ENCODE peak calls at places on chromosomes 2 and 18, in five cellular contexts. One of them, this sample, is unnamed.
A peak's percentile ranks its signal among the peaks of the same experiment; 100 is the strongest.

GRCh38 chr2:185484601-185485000 is 254.0 kb upstream of the FSIP2 start:
- DNase-seq in neural crest cell: no peak
- DNase-seq in lung: no peak
- DNase-seq in A549: no peak
- DNase-seq in osteocyte: no peak
- DNase-seq in this sample: no peak

GRCh38 chr2:74003494-74004211 is 18.9 kb downstream of the TET3 start:
- DNase-seq in neural crest cell: no peak
- DNase-seq in lung: no peak
- DNase-seq in A549: no peak
- DNase-seq in osteocyte: no peak
- DNase-seq in this sample: no peak

GRCh38 chr2:186648130-186648529 is 45.7 kb upstream of the FAM171B start:
- DNase-seq in lung: no peak
- DNase-seq in A549: no peak
- DNase-seq in osteocyte: no peak
- DNase-seq in neural crest cell: no peak
- DNase-seq in this sample: no peak

GRCh38 chr18:61580061-61580460 is 246.8 kb downstream of the CDH20 start:
- DNase-seq in A549: no peak
- DNase-seq in osteocyte: no peak
- DNase-seq in neural crest cell: no peak
- DNase-seq in lung: no peak
- DNase-seq in this sample: no peak

GRCh38 chr2:86072271-86072858 is 33.3 kb downstream of the POLR1A start:
- DNase-seq in osteocyte: peak; percentile 92
- DNase-seq in lung: peak; percentile 57
- DNase-seq in neural crest cell: no peak
- DNase-seq in A549: peak; percentile 55
- DNase-seq in this sample: no peak

GRCh38 chr2:150485871-150486538 is 1.5 kb downstream of the RND3 start:
- DNase-seq in lung: peak; percentile 67
- DNase-seq in neural crest cell: peak; percentile 51
- DNase-seq in A549: peak; percentile 71
- DNase-seq in osteocyte: peak; percentile 91
- DNase-seq in this sample: no peak

GRCh38 chr2:74550231-74550630 is 3.5 kb downstream of the LOXL3 start:
- DNase-seq in neural crest cell: no peak
- DNase-seq in osteocyte: no peak
- DNase-seq in A549: no peak
- DNase-seq in lung: no peak
- DNase-seq in this sample: no peak

GRCh38 chr2:54531558-54531957 is 75.4 kb downstream of the SPTBN1 start:
- DNase-seq in A549: peak; percentile 84
- DNase-seq in neural crest cell: no peak
- DNase-seq in osteocyte: no peak
- DNase-seq in lung: no peak
- DNase-seq in this sample: no peak

DNA sequence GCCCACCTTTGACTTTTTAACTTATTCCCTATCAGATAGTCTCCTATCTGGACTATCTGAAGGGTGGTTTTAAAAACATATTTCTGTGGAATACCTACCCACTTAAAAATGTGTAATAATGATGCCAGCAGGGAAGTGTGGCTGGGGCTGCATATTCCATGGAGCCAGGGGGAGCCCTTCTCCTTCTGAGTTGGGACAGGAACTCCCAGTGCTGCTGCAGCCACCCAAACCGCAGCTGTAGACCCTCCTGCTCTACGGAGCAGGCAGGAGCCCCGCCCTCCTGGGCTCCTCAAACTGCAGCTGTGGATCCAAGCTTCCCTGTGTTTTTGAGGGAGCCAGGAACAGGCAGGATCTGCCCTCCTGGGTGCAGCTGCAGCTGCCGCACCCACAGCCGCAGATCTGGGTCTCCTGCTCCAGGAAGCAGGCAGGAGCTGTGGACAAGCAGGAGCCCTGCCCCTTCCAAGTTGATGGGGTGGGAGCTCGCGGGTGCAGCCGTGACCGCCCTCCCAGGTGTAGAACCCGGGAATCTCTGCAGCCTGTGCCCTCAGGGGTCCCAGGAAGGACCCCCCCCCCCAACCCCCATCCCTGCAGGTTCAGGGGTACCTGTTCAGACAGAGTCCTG is 57.8 kb downstream of the PDK1 start:
- DNase-seq in A549: no peak
- DNase-seq in osteocyte: no peak
- DNase-seq in neural crest cell: no peak
- DNase-seq in lung: no peak
- DNase-seq in this sample: no peak
- TF ChIP-seq CTCF in A549: peak; percentile 17
- TF ChIP-seq CTCF in osteocyte: no peak
- TF ChIP-seq CTCF in neural crest cell: no peak
- TF ChIP-seq CTCF in lung: no peak
- TF ChIP-seq CTCF in this sample: no peak

GRCh38 chr2:49044680-49045079 is 109.6 kb downstream of the FSHR start:
- DNase-seq in neural crest cell: no peak
- DNase-seq in lung: no peak
- DNase-seq in osteocyte: no peak
- DNase-seq in A549: no peak
- DNase-seq in this sample: no peak
- TF ChIP-seq CTCF in neural crest cell: peak; percentile 42
- TF ChIP-seq CTCF in lung: no peak
- TF ChIP-seq CTCF in osteocyte: peak; percentile 12
- TF ChIP-seq CTCF in A549: no peak
- TF ChIP-seq CTCF in this sample: peak; percentile 22

DNA sequence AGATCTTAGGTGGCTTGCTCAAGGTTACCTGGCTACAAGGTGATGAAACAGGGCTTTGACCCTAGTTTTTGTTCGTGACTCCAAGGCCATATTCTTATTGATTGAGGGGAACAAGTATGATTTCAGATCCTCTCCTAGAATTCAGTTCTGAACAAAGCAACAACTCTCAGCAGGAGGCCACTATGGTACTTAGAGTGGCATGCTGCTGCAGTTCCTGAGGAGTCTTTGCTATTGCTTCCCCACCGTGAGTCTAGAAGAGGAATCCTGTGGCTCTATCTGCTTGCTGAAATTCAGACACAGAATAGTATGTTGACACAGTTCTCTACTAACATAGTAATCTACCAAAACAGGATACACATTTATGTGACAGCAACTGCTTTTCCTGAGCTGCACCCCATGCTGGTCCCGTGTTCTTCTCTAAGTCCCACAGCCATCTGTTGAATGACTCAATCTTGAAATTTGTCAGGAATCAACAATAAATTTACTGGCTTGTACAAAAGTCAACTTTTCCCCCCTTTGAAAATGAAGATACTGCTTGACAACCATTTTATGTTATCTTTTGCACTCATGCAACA is 4.1 kb downstream of the TGFBRAP1 start:
- DNase-seq in A549: no peak
- DNase-seq in lung: no peak
- DNase-seq in neural crest cell: no peak
- DNase-seq in osteocyte: no peak
- DNase-seq in this sample: no peak
- TF ChIP-seq CTCF in A549: no peak
- TF ChIP-seq CTCF in lung: no peak
- TF ChIP-seq CTCF in neural crest cell: no peak
- TF ChIP-seq CTCF in osteocyte: no peak
- TF ChIP-seq CTCF in this sample: no peak

GRCh38 chr2:237600205-237600846 is 9.8 kb upstream of the RAB17 start:
- DNase-seq in A549: no peak
- DNase-seq in neural crest cell: no peak
- DNase-seq in osteocyte: no peak
- DNase-seq in lung: no peak
- DNase-seq in this sample: no peak
- TF ChIP-seq CTCF in A549: no peak
- TF ChIP-seq CTCF in neural crest cell: no peak
- TF ChIP-seq CTCF in osteocyte: peak; percentile 46
- TF ChIP-seq CTCF in lung: no peak
- TF ChIP-seq CTCF in this sample: peak; percentile 57

DNA sequence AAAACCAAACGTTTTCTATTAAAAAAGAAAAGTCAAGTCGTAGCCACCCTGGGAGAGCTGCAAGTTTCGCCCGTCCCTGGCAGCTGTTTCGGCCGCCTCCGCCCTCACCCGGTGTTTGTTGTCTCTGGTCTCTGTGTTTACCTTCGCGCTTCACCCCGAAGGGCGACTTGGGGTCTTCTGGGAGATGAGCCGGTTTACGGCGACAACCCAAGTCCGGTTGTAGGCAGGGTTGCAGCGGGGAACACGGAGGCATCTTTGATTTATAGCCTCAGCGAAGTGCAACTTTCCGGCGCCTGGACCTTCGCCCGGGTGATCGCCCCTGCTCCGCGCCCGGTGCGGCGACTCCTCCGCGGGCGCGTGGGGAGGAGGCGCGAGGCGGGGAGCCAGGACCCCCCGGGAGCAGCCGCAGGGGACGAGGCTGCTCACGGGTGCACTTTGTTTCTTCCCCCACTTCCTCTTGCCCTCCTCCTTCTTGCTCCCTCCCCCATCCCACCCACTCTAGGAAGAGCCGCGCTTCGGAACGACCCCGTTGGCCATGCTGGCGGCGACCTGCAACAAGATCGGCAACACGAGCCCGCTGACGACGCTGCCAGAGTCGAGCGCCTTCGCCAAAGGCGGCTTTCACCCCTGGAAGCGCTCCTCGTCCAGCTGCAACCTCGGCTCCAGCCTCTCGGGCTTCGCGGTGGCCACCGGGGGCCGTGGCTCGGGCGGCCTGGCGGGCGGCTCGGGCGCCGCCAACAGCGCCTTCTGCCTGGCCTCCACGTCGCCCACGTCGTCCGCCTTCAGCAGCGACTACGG is 1.1 kb downstream of the SP9 start:
- DNase-seq in neural crest cell: peak; percentile 41
- DNase-seq in A549: peak; percentile 80
- DNase-seq in lung: no peak
- DNase-seq in osteocyte: no peak
- DNase-seq in this sample: no peak
- TF ChIP-seq CTCF in neural crest cell: no peak
- TF ChIP-seq CTCF in A549: no peak
- TF ChIP-seq CTCF in lung: no peak
- TF ChIP-seq CTCF in osteocyte: no peak
- TF ChIP-seq CTCF in this sample: no peak

GRCh38 chr18:12478269-12479057 is 70.7 kb downstream of the PRELID3A start:
- DNase-seq in A549: no peak
- DNase-seq in osteocyte: no peak
- DNase-seq in lung: no peak
- DNase-seq in neural crest cell: no peak
- DNase-seq in this sample: no peak
- TF ChIP-seq CTCF in A549: no peak
- TF ChIP-seq CTCF in osteocyte: no peak
- TF ChIP-seq CTCF in lung: no peak
- TF ChIP-seq CTCF in neural crest cell: no peak
- TF ChIP-seq CTCF in this sample: no peak